ENCODE peak calls at places on chromosomes 1 and 21, in five cellular contexts. R is EL; F is thyroid gland; E is stimulated activated naive B cell treated with anti-CD40 and anti-IgM and Interleukin-4, amounts not matched to agents 10 μg/mL and 1 μg/mL and 100 μg/mL, for 72 hours; X is GM13977. W is an unnamed sample.

GRCh38 chr1:43835141-43836021 is 98.2 kb upstream of the ARTN start:
- DNase-seq in R (peak), F (no peak), E (peak), X (peak), W (no peak)

GRCh38 chr1:217029311-217030157 is 306.3 kb upstream of the ESRRG start:
- DNase-seq in R (peak), F (peak), E (no peak), X (no peak), W (no peak)

GRCh38 chr1:22641906-22642636 is 1.4 kb upstream of the C1QC start:
- DNase-seq in R (peak), F (peak), E (peak), X (peak), W (peak)

GRCh38 chr1:11804666-11805453 is 904 bp downstream of the MTHFR start:
- DNase-seq in R (peak), F (peak), E (no peak), X (no peak), W (peak)

GRCh38 chr1:114352797-114353196 is 158.2 kb downstream of the TRIM33 start:
- DNase-seq in R (no peak), F (no peak), E (no peak), X (no peak), W (peak)

GRCh38 chr1:59455206-59455605 is 158.3 kb downstream of the FGGY start:
- DNase-seq in R (peak), F (no peak), E (no peak), X (no peak), W (no peak)

GRCh38 chr21:17270234-17270633 is 242.6 kb upstream of the CXADR start:
- DNase-seq in R (peak), F (peak), E (no peak), X (no peak), W (peak)

GRCh38 chr1:169882039-169882511 is 11.6 kb downstream of the SCYL3 start:
- DNase-seq in R (no peak), F (no peak), E (no peak), X (no peak), W (no peak)

GRCh38 chr1:214193691-214194090 is 87.3 kb upstream of the SMYD2 start:
- DNase-seq in R (no peak), F (peak), E (no peak), X (no peak), W (no peak)

GRCh38 chr1:20093303-20093702 is 23.3 kb downstream of the PLA2G5 start:
- DNase-seq in R (no peak), F (no peak), E (no peak), X (no peak), W (no peak)

GRCh38 chr1:95058974-95059373 is 13.8 kb downstream of the ALG14 start:
- DNase-seq in R (no peak), F (no peak), E (no peak), X (no peak), W (no peak)

GRCh38 chr1:208820600-208821232 is 576.5 kb upstream of the PLXNA2 start:
- DNase-seq in R (no peak), F (no peak), E (no peak), X (no peak), W (peak)

GRCh38 chr1:235783148-235783776 is 83.4 kb downstream of the LYST start:
- DNase-seq in R (peak), F (no peak), E (no peak), X (no peak), W (peak)

GRCh38 chr1:6200188-6200809 is 904 bp upstream of the RPL22 start:
- DNase-seq in R (no peak), F (no peak), E (no peak), X (no peak), W (no peak)

GRCh38 chr1:219236933-219237610 is 63.4 kb downstream of the LYPLAL1 start:
- DNase-seq in R (no peak), F (no peak), E (no peak), X (no peak), W (no peak)

GRCh38 chr1:27575861-27576331 is 28.0 kb downstream of the AHDC1 start:
- DNase-seq in R (peak), F (peak), E (no peak), X (peak), W (no peak)

GRCh38 chr1:108961198-108961597 is 2.1 kb downstream of the CLCC1 start:
- DNase-seq in R (no peak), F (no peak), E (no peak), X (no peak), W (no peak)

GRCh38 chr1:12157366-12158231 is 9.2 kb upstream of the TNFRSF1B start:
- DNase-seq in R (no peak), F (no peak), E (peak), X (peak), W (no peak)

W was measured in NCI-H524.